ENCODE peak calls at places on chromosome 21, in five cellular contexts. Q is A549, J is sigmoid colon, S is left ventricle myocardium inferior, R is cardiac muscle cell. G is an unnamed sample. For H3K9me3, the result is how much of the 10 kb centered on the place peaks cover.

GRCh38 chr21:35075546-35075945 is 26.4 kb upstream of the RUNX1 start:
- DNase-seq in Q (peak), J (peak), S (no peak), R (peak), G (no peak)

GRCh38 chr21:45405819-45406762 is 1.1 kb downstream of the COL18A1 start:
- DNase-seq in Q (peak), J (peak), S (peak), R (no peak), G (peak)

GRCh38 chr21:45278156-45278911 is 9.4 kb downstream of the POFUT2 start:
- DNase-seq in Q (no peak), J (peak), S (no peak), R (no peak), G (peak)

GRCh38 chr21:38506606-38507331 is 8.5 kb upstream of the ERG start:
- DNase-seq in Q (no peak), J (no peak), S (peak), R (peak), G (no peak)

GRCh38 chr21:21051109-21052055 is 53.2 kb downstream of the NCAM2 start:
- DNase-seq in Q (no peak), J (no peak), S (no peak), R (no peak), G (no peak)

GRCh38 chr21:15549671-15550070 is 180.1 kb upstream of the USP25 start:
- DNase-seq in Q (no peak), J (no peak), S (no peak), R (peak), G (no peak)

GRCh38 chr21:45918835-45919467 is 62.6 kb upstream of the COL6A1 start:
- DNase-seq in Q (no peak), J (no peak), S (no peak), R (no peak), G (peak)

GRCh38 chr21:31335957-31336738 is 7.9 kb downstream of the TIAM1 start:
- DNase-seq in Q (no peak), J (peak), S (no peak), R (peak), G (no peak)

GRCh38 chr21:33894736-33895288 is 20.8 kb downstream of the ATP5PO start:
- DNase-seq in Q (peak), J (peak), S (peak), R (peak), G (peak)

DNA sequence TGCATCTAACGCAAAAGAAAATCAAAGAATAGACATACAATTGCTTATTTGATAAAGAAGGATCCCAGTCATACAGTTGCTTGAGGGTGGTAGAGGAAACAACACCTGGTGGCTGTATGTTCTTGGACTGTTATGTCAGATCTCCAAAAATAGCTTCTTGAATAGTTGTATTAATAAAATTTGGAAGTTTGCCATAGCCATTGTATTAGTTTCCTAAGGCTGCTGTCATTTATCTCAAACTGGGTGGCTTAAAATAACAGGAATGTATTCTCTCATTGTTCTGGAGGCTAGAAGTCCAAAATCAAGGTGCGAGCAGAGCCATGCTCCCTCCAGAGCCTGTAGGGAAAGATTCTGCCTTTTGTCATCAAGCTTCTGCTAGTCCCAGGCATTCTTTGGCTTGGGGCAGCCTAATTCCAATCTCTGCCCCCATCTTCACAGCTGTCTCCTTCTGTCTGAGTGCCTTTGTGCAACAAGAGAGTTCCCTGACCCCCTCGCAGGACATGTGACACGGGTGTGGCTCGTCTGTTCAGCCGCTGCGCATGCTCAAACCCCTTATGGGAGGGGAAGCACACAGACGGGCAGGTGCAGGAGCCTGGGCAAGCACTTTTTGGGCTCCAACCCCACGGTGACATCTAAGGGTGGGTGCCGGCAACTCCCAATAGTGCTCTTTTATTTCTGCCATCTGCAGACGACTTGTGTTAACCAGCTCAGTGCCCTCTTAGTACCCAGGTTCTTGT is 21.7 kb upstream of the GRIK1 start:
- DNase-seq in Q (no peak), J (no peak), S (no peak), R (no peak), G (no peak)
- H3K9me3 ChIP-seq in Q (under half), J (under half), S (under half), R (under half), G (under half)

GRCh38 chr21:25342811-25343210 is 264.5 kb downstream of the MRPL39 start:
- DNase-seq in Q (no peak), J (no peak), S (no peak), R (peak), G (no peak)
- H3K27ac ChIP-seq in Q (no peak), J (no peak), S (no peak), R (no peak), G (no peak)

DNA sequence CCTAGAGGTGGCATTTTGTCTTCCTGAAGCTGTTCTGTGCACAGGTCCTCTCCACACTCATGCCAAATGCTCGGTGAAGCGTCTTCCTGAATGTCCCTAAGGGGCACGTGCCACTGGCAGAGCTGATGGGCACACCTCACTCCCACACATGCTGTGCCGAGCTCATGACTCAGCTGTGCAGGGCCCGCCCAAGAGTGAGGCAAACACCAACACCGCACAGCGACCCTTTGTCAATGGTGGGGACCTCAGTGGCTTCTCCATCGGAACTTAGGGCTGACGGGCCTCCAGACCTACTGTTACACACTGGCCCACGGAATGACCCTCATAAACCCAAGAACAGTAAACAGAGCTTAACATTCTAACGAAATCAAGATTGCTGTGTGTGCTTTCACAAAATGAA is 89.2 kb downstream of the SIM2 start:
- DNase-seq in Q (peak), J (no peak), S (no peak), R (peak), G (peak)
- H3K4me3 ChIP-seq in Q (no peak), J (peak), S (no peak), R (no peak), G (no peak)

DNA sequence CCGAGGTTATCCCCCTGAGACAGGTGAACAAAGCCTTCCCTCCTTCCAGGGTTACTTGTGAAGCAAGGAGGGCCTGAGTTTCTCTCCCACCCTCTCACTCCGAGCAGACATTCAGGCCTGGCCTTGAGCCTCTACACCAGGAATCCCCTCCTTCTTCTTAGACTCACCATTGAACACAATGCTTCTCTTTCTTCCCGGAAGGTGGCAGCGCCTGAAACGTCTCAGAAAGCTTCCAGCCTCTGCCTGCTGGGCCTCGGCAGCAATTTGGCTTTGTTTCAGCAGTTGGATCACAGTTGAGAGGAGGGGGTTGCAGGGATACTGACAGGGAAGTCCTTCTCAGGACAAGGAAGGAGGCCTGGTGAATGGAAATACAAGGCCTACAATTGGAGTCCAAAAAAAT is 6.3 kb downstream of the CLDN8 start:
- DNase-seq in Q (no peak), J (no peak), S (no peak), R (peak), G (peak)
- H3K9me3 ChIP-seq in Q (under half), J (under half), S (under half), R (under half), G (under half)